ENCODE peak calls at places on chromosomes 2 and 18, in four cellular contexts. F, G, Y and Z are unnamed samples.

GRCh38 chr2:33210626-33211025 is 263.9 kb downstream of the LTBP1 start:
- DNase-seq in F (peak), G (no peak), Y (no peak), Z (peak)

GRCh38 chr2:182521453-182522427 is 94.9 kb upstream of the PDE1A start:
- DNase-seq in F (no peak), G (no peak), Y (no peak), Z (no peak)

GRCh38 chr18:36247036-36247435 is 50.5 kb upstream of the FHOD3 start:
- DNase-seq in F (no peak), G (no peak), Y (no peak), Z (no peak)

GRCh38 chr2:55519908-55520885 is 679 bp downstream of the CFAP36 start:
- DNase-seq in F (peak), G (peak), Y (peak), Z (peak)

GRCh38 chr18:44507729-44508325 is 172.9 kb upstream of the SETBP1 start:
- DNase-seq in F (peak), G (no peak), Y (peak), Z (no peak)

GRCh38 chr2:74876081-74876886 is 42.4 kb downstream of the HK2 start:
- DNase-seq in F (peak), G (peak), Y (no peak), Z (peak)

GRCh38 chr2:119657486-119658145 is 21.4 kb upstream of the TMEM177 start:
- DNase-seq in F (peak), G (no peak), Y (no peak), Z (no peak)

GRCh38 chr2:44051948-44052347 is 56.2 kb upstream of the LRPPRC start:
- DNase-seq in F (no peak), G (no peak), Y (no peak), Z (no peak)

GRCh38 chr2:66515743-66516142 is 80.8 kb downstream of the MEIS1 start:
- DNase-seq in F (no peak), G (no peak), Y (no peak), Z (no peak)

GRCh38 chr18:71022389-71022788 is 733.5 kb downstream of the SOCS6 start:
- DNase-seq in F (no peak), G (no peak), Y (no peak), Z (no peak)

GRCh38 chr2:18684202-18685040 is 95.1 kb upstream of the NT5C1B start:
- DNase-seq in F (no peak), G (no peak), Y (no peak), Z (no peak)

GRCh38 chr2:173354601-173355131 is at the start of gene CDCA7:
- DNase-seq in F (peak), G (peak), Y (peak), Z (peak)

GRCh38 chr2:172607379-172607928 is 51.6 kb downstream of the PDK1 start:
- DNase-seq in F (peak), G (no peak), Y (no peak), Z (no peak)

GRCh38 chr2:8296340-8296739 is 385.5 kb upstream of the ID2 start:
- DNase-seq in F (no peak), G (no peak), Y (no peak), Z (no peak)

GRCh38 chr2:241636983-241637232 is at the start of gene THAP4:
- DNase-seq in F (no peak), G (peak), Y (no peak), Z (no peak)

GRCh38 chr2:96604104-96604503 is 34.0 kb downstream of the KANSL3 start:
- DNase-seq in F (no peak), G (no peak), Y (no peak), Z (peak)

GRCh38 chr2:101720732-101721131 is 23.2 kb downstream of the MAP4K4 start:
- DNase-seq in F (no peak), G (no peak), Y (no peak), Z (no peak)

GRCh38 chr2:127220102-127220806 is at the start of gene CYP27C1:
- DNase-seq in F (no peak), G (peak), Y (no peak), Z (no peak)

GRCh38 chr2:190139371-190139770 is 76.8 kb upstream of the MSTN start:
- DNase-seq in F (no peak), G (no peak), Y (no peak), Z (no peak)

GRCh38 chr2:126825306-126825705 is 73.4 kb upstream of the TEX51 start:
- DNase-seq in F (no peak), G (no peak), Y (no peak), Z (no peak)

GRCh38 chr2:66461751-66462150 is 26.8 kb downstream of the MEIS1 start:
- DNase-seq in F (no peak), G (no peak), Y (no peak), Z (no peak)

GRCh38 chr2:193141-193552 is 70.7 kb downstream of the SH3YL1 start:
- DNase-seq in F (no peak), G (no peak), Y (no peak), Z (no peak)